ENCODE peak calls at places on chromosomes 16 and 17, in six cellular contexts. F, K, J, E, X and I are unnamed samples.

GRCh38 chr17:78128616-78129384 is at the start of gene TMC6:
- DNase-seq in F (peak; percentile 74), J (no peak), K (peak; percentile 93), X (peak; percentile 99), E (peak; percentile 87), I (peak; percentile 89)

GRCh38 chr17:4892499-4893221 is 6.7 kb upstream of the C17orf107 start:
- DNase-seq in K (no peak), X (no peak), F (no peak), E (no peak), J (no peak), I (no peak)

GRCh38 chr17:11144358-11145233 is 96.4 kb upstream of the SHISA6 start:
- DNase-seq in E (peak; percentile 18), X (peak; percentile 21), F (peak; percentile 28), K (peak; percentile 24), J (no peak), I (peak; percentile 49)

GRCh38 chr16:23554536-23554935 is 2.6 kb downstream of the EARS2 start:
- DNase-seq in X (no peak), J (no peak), E (no peak), F (no peak), K (no peak), I (no peak)

GRCh38 chr17:37478187-37478586 is 11.5 kb upstream of the DUSP14 start:
- DNase-seq in K (no peak), J (no peak), X (no peak), E (no peak), F (no peak), I (no peak)

GRCh38 chr17:32350662-32351418 is 883 bp downstream of the ZNF207 start:
- DNase-seq in E (peak; percentile 54), J (no peak), X (peak; percentile 70), F (no peak), K (peak; percentile 37), I (no peak)

GRCh38 chr17:29364691-29365090 is 25.5 kb upstream of the TAOK1 start:
- DNase-seq in E (no peak), F (no peak), K (no peak), X (no peak), J (no peak), I (no peak)

GRCh38 chr16:11316331-11317015 is 28.8 kb upstream of the RMI2 start:
- DNase-seq in X (no peak), E (no peak), F (no peak), J (no peak), K (no peak), I (no peak)

GRCh38 chr16:57297856-57298255 is 13.4 kb upstream of the PLLP start:
- DNase-seq in F (no peak), X (peak; percentile 54), K (no peak), E (no peak), J (no peak), I (no peak)

GRCh38 chr16:58352690-58353089 is 39.6 kb upstream of the GINS3 start:
- DNase-seq in E (no peak), F (no peak), J (no peak), K (no peak), X (no peak), I (no peak)

GRCh38 chr17:39791296-39791992 is 53.7 kb downstream of the GRB7 start:
- DNase-seq in X (no peak), K (no peak), E (no peak), J (no peak), F (no peak), I (no peak)
- TF ChIP-seq CHD2 in X (no peak), K (no peak), E (no peak), J (no peak), F (no peak), I (no peak)

GRCh38 chr17:40615295-40615988 is 32.2 kb downstream of the SMARCE1 start:
- DNase-seq in F (peak; percentile 91), K (peak; percentile 41), J (peak; percentile 93), X (peak; percentile 75), E (peak; percentile 76), I (peak; percentile 49)
- TF ChIP-seq CHD2 in F (no peak), K (no peak), J (peak; percentile 72), X (no peak), E (no peak), I (no peak)

GRCh38 chr17:59839646-59840328 is 53.0 kb downstream of the TUBD1 start:
- DNase-seq in K (no peak), E (no peak), X (peak; percentile 38), J (no peak), F (no peak), I (no peak)
- TF ChIP-seq CHD2 in K (no peak), E (no peak), X (no peak), J (no peak), F (no peak), I (no peak)

GRCh38 chr17:76686538-76687277 is 24.1 kb downstream of the MXRA7 start:
- DNase-seq in X (no peak), F (no peak), J (no peak), K (peak; percentile 75), E (no peak), I (no peak)
- TF ChIP-seq CHD2 in X (no peak), F (no peak), J (no peak), K (peak; percentile 22), E (no peak), I (no peak)

DNA sequence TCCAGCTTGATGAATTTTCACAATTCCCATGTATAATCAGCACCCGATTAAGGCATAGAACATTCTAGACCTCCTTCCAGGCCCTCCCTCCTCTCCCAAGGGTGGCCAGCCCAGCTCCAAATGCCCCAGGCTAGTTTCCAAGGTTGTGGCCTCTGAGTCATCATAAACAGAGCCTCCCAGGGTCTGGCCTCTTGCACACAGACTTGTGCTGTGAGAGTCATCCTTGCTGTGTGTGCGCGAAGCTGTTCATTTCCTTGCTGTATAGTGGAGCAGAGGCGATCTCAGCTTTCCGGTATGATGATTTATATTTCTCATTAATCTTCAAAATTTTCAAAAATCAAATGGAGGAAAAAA is 20.5 kb upstream of the JPH3 start:
- DNase-seq in E (peak; percentile 39), K (peak; percentile 58), X (peak; percentile 75), J (no peak), F (peak; percentile 95), I (no peak)
- TF ChIP-seq CHD2 in E (no peak), K (no peak), X (no peak), J (no peak), F (no peak), I (no peak)